ENCODE peak calls at places on chromosomes 1 and 21, in ten cellular contexts. One of them, this sample, is unnamed.

GRCh38 chr1:215517441-215517891 is 49.6 kb upstream of the KCTD3 start:
- DNase-seq in posterior vena cava: no peak
- DNase-seq in NT2/D1: peak
- DNase-seq in RCC 7860: no peak
- DNase-seq in activated T-helper 1 cell treated with anti-CD3 and anti-CD28 coated beads, Interleukin-12 subunit alpha, Interleukin-12 subunit beta, Interleukin-2, Interleukin-4 antibody, amounts not matched to agents 30 ng/mL and 10 ng/mL and 1 ng/mL, durations not matched to agents 14 hours and 24 hours and 36 hours: no peak
- DNase-seq in CD8-positive, alpha-beta memory T cell: no peak
- DNase-seq in pulmonary artery endothelial cell: no peak
- DNase-seq in T-helper 1 cell: no peak
- DNase-seq in HuH-7.5: no peak
- DNase-seq in fibroblast of lung: peak
- DNase-seq in this sample: no peak

GRCh38 chr1:21592086-21592865 is 76.9 kb downstream of the RAP1GAP start:
- DNase-seq in posterior vena cava: no peak
- DNase-seq in NT2/D1: no peak
- DNase-seq in RCC 7860: no peak
- DNase-seq in activated T-helper 1 cell treated with anti-CD3 and anti-CD28 coated beads, Interleukin-12 subunit alpha, Interleukin-12 subunit beta, Interleukin-2, Interleukin-4 antibody, amounts not matched to agents 30 ng/mL and 10 ng/mL and 1 ng/mL, durations not matched to agents 14 hours and 24 hours and 36 hours: no peak
- DNase-seq in CD8-positive, alpha-beta memory T cell: no peak
- DNase-seq in pulmonary artery endothelial cell: no peak
- DNase-seq in T-helper 1 cell: no peak
- DNase-seq in HuH-7.5: no peak
- DNase-seq in fibroblast of lung: no peak
- DNase-seq in this sample: no peak

GRCh38 chr1:19163261-19163660 is 46.8 kb downstream of the UBR4 start:
- DNase-seq in posterior vena cava: no peak
- DNase-seq in NT2/D1: no peak
- DNase-seq in RCC 7860: no peak
- DNase-seq in activated T-helper 1 cell treated with anti-CD3 and anti-CD28 coated beads, Interleukin-12 subunit alpha, Interleukin-12 subunit beta, Interleukin-2, Interleukin-4 antibody, amounts not matched to agents 30 ng/mL and 10 ng/mL and 1 ng/mL, durations not matched to agents 14 hours and 24 hours and 36 hours: no peak
- DNase-seq in CD8-positive, alpha-beta memory T cell: no peak
- DNase-seq in pulmonary artery endothelial cell: peak
- DNase-seq in T-helper 1 cell: no peak
- DNase-seq in HuH-7.5: no peak
- DNase-seq in fibroblast of lung: peak
- DNase-seq in this sample: no peak

GRCh38 chr21:38148046-38148445 is 108.7 kb upstream of the KCNJ15 start:
- DNase-seq in posterior vena cava: no peak
- DNase-seq in NT2/D1: no peak
- DNase-seq in RCC 7860: no peak
- DNase-seq in activated T-helper 1 cell treated with anti-CD3 and anti-CD28 coated beads, Interleukin-12 subunit alpha, Interleukin-12 subunit beta, Interleukin-2, Interleukin-4 antibody, amounts not matched to agents 30 ng/mL and 10 ng/mL and 1 ng/mL, durations not matched to agents 14 hours and 24 hours and 36 hours: no peak
- DNase-seq in CD8-positive, alpha-beta memory T cell: no peak
- DNase-seq in pulmonary artery endothelial cell: no peak
- DNase-seq in T-helper 1 cell: no peak
- DNase-seq in HuH-7.5: no peak
- DNase-seq in fibroblast of lung: no peak
- DNase-seq in this sample: no peak

GRCh38 chr1:27971674-27972073 is 11.9 kb downstream of the XKR8 start:
- DNase-seq in posterior vena cava: no peak
- DNase-seq in NT2/D1: no peak
- DNase-seq in RCC 7860: no peak
- DNase-seq in activated T-helper 1 cell treated with anti-CD3 and anti-CD28 coated beads, Interleukin-12 subunit alpha, Interleukin-12 subunit beta, Interleukin-2, Interleukin-4 antibody, amounts not matched to agents 30 ng/mL and 10 ng/mL and 1 ng/mL, durations not matched to agents 14 hours and 24 hours and 36 hours: no peak
- DNase-seq in CD8-positive, alpha-beta memory T cell: no peak
- DNase-seq in pulmonary artery endothelial cell: no peak
- DNase-seq in T-helper 1 cell: no peak
- DNase-seq in HuH-7.5: no peak
- DNase-seq in fibroblast of lung: peak
- DNase-seq in this sample: no peak

GRCh38 chr21:18614327-18614726 is 210.7 kb upstream of the TMPRSS15 start:
- DNase-seq in posterior vena cava: no peak
- DNase-seq in NT2/D1: no peak
- DNase-seq in RCC 7860: no peak
- DNase-seq in activated T-helper 1 cell treated with anti-CD3 and anti-CD28 coated beads, Interleukin-12 subunit alpha, Interleukin-12 subunit beta, Interleukin-2, Interleukin-4 antibody, amounts not matched to agents 30 ng/mL and 10 ng/mL and 1 ng/mL, durations not matched to agents 14 hours and 24 hours and 36 hours: no peak
- DNase-seq in CD8-positive, alpha-beta memory T cell: no peak
- DNase-seq in pulmonary artery endothelial cell: no peak
- DNase-seq in T-helper 1 cell: no peak
- DNase-seq in HuH-7.5: no peak
- DNase-seq in fibroblast of lung: no peak
- DNase-seq in this sample: no peak

GRCh38 chr1:246417813-246418564 is 89.1 kb downstream of the SMYD3 start:
- DNase-seq in posterior vena cava: no peak
- DNase-seq in NT2/D1: no peak
- DNase-seq in RCC 7860: no peak
- DNase-seq in activated T-helper 1 cell treated with anti-CD3 and anti-CD28 coated beads, Interleukin-12 subunit alpha, Interleukin-12 subunit beta, Interleukin-2, Interleukin-4 antibody, amounts not matched to agents 30 ng/mL and 10 ng/mL and 1 ng/mL, durations not matched to agents 14 hours and 24 hours and 36 hours: no peak
- DNase-seq in CD8-positive, alpha-beta memory T cell: no peak
- DNase-seq in pulmonary artery endothelial cell: no peak
- DNase-seq in T-helper 1 cell: no peak
- DNase-seq in HuH-7.5: no peak
- DNase-seq in fibroblast of lung: no peak
- DNase-seq in this sample: no peak

GRCh38 chr1:63969461-63969893 is 195.7 kb downstream of the ROR1 start:
- DNase-seq in posterior vena cava: no peak
- DNase-seq in NT2/D1: no peak
- DNase-seq in RCC 7860: peak
- DNase-seq in activated T-helper 1 cell treated with anti-CD3 and anti-CD28 coated beads, Interleukin-12 subunit alpha, Interleukin-12 subunit beta, Interleukin-2, Interleukin-4 antibody, amounts not matched to agents 30 ng/mL and 10 ng/mL and 1 ng/mL, durations not matched to agents 14 hours and 24 hours and 36 hours: no peak
- DNase-seq in CD8-positive, alpha-beta memory T cell: no peak
- DNase-seq in pulmonary artery endothelial cell: no peak
- DNase-seq in T-helper 1 cell: no peak
- DNase-seq in HuH-7.5: no peak
- DNase-seq in fibroblast of lung: no peak
- DNase-seq in this sample: no peak

GRCh38 chr1:84360303-84360702 is 38.0 kb upstream of the DNASE2B start:
- DNase-seq in posterior vena cava: no peak
- DNase-seq in NT2/D1: no peak
- DNase-seq in RCC 7860: no peak
- DNase-seq in activated T-helper 1 cell treated with anti-CD3 and anti-CD28 coated beads, Interleukin-12 subunit alpha, Interleukin-12 subunit beta, Interleukin-2, Interleukin-4 antibody, amounts not matched to agents 30 ng/mL and 10 ng/mL and 1 ng/mL, durations not matched to agents 14 hours and 24 hours and 36 hours: no peak
- DNase-seq in CD8-positive, alpha-beta memory T cell: no peak
- DNase-seq in pulmonary artery endothelial cell: no peak
- DNase-seq in T-helper 1 cell: no peak
- DNase-seq in HuH-7.5: no peak
- DNase-seq in fibroblast of lung: no peak
- DNase-seq in this sample: no peak

GRCh38 chr1:171257207-171258052 is 9.1 kb downstream of the FMO1 start:
- DNase-seq in posterior vena cava: no peak
- DNase-seq in NT2/D1: no peak
- DNase-seq in RCC 7860: no peak
- DNase-seq in activated T-helper 1 cell treated with anti-CD3 and anti-CD28 coated beads, Interleukin-12 subunit alpha, Interleukin-12 subunit beta, Interleukin-2, Interleukin-4 antibody, amounts not matched to agents 30 ng/mL and 10 ng/mL and 1 ng/mL, durations not matched to agents 14 hours and 24 hours and 36 hours: no peak
- DNase-seq in CD8-positive, alpha-beta memory T cell: no peak
- DNase-seq in pulmonary artery endothelial cell: no peak
- DNase-seq in T-helper 1 cell: no peak
- DNase-seq in HuH-7.5: no peak
- DNase-seq in fibroblast of lung: peak
- DNase-seq in this sample: no peak

GRCh38 chr1:221947731-221948130 is 205.8 kb upstream of the DUSP10 start:
- DNase-seq in posterior vena cava: no peak
- DNase-seq in NT2/D1: no peak
- DNase-seq in RCC 7860: peak
- DNase-seq in activated T-helper 1 cell treated with anti-CD3 and anti-CD28 coated beads, Interleukin-12 subunit alpha, Interleukin-12 subunit beta, Interleukin-2, Interleukin-4 antibody, amounts not matched to agents 30 ng/mL and 10 ng/mL and 1 ng/mL, durations not matched to agents 14 hours and 24 hours and 36 hours: no peak
- DNase-seq in CD8-positive, alpha-beta memory T cell: no peak
- DNase-seq in pulmonary artery endothelial cell: no peak
- DNase-seq in T-helper 1 cell: no peak
- DNase-seq in HuH-7.5: no peak
- DNase-seq in fibroblast of lung: no peak
- DNase-seq in this sample: no peak

GRCh38 chr1:1788646-1789431 is 10.6 kb upstream of the NADK start:
- DNase-seq in posterior vena cava: no peak
- DNase-seq in NT2/D1: no peak
- DNase-seq in RCC 7860: no peak
- DNase-seq in activated T-helper 1 cell treated with anti-CD3 and anti-CD28 coated beads, Interleukin-12 subunit alpha, Interleukin-12 subunit beta, Interleukin-2, Interleukin-4 antibody, amounts not matched to agents 30 ng/mL and 10 ng/mL and 1 ng/mL, durations not matched to agents 14 hours and 24 hours and 36 hours: no peak
- DNase-seq in CD8-positive, alpha-beta memory T cell: no peak
- DNase-seq in pulmonary artery endothelial cell: no peak
- DNase-seq in T-helper 1 cell: no peak
- DNase-seq in HuH-7.5: no peak
- DNase-seq in fibroblast of lung: peak
- DNase-seq in this sample: no peak

GRCh38 chr1:53511933-53512806 is 53.0 kb downstream of the DMRTB1 start:
- DNase-seq in posterior vena cava: no peak
- DNase-seq in NT2/D1: no peak
- DNase-seq in RCC 7860: no peak
- DNase-seq in activated T-helper 1 cell treated with anti-CD3 and anti-CD28 coated beads, Interleukin-12 subunit alpha, Interleukin-12 subunit beta, Interleukin-2, Interleukin-4 antibody, amounts not matched to agents 30 ng/mL and 10 ng/mL and 1 ng/mL, durations not matched to agents 14 hours and 24 hours and 36 hours: no peak
- DNase-seq in CD8-positive, alpha-beta memory T cell: no peak
- DNase-seq in pulmonary artery endothelial cell: no peak
- DNase-seq in T-helper 1 cell: no peak
- DNase-seq in HuH-7.5: no peak
- DNase-seq in fibroblast of lung: peak
- DNase-seq in this sample: no peak

GRCh38 chr21:41955516-41955915 is 1.7 kb upstream of the C2CD2 start:
- DNase-seq in posterior vena cava: peak
- DNase-seq in NT2/D1: no peak
- DNase-seq in RCC 7860: no peak
- DNase-seq in activated T-helper 1 cell treated with anti-CD3 and anti-CD28 coated beads, Interleukin-12 subunit alpha, Interleukin-12 subunit beta, Interleukin-2, Interleukin-4 antibody, amounts not matched to agents 30 ng/mL and 10 ng/mL and 1 ng/mL, durations not matched to agents 14 hours and 24 hours and 36 hours: no peak
- DNase-seq in CD8-positive, alpha-beta memory T cell: no peak
- DNase-seq in pulmonary artery endothelial cell: no peak
- DNase-seq in T-helper 1 cell: no peak
- DNase-seq in HuH-7.5: no peak
- DNase-seq in fibroblast of lung: no peak
- DNase-seq in this sample: no peak

GRCh38 chr1:31003613-31004230 is 61.8 kb downstream of the PUM1 start:
- DNase-seq in posterior vena cava: no peak
- DNase-seq in NT2/D1: no peak
- DNase-seq in RCC 7860: no peak
- DNase-seq in activated T-helper 1 cell treated with anti-CD3 and anti-CD28 coated beads, Interleukin-12 subunit alpha, Interleukin-12 subunit beta, Interleukin-2, Interleukin-4 antibody, amounts not matched to agents 30 ng/mL and 10 ng/mL and 1 ng/mL, durations not matched to agents 14 hours and 24 hours and 36 hours: no peak
- DNase-seq in CD8-positive, alpha-beta memory T cell: no peak
- DNase-seq in pulmonary artery endothelial cell: no peak
- DNase-seq in T-helper 1 cell: no peak
- DNase-seq in HuH-7.5: no peak
- DNase-seq in fibroblast of lung: no peak
- DNase-seq in this sample: no peak

GRCh38 chr1:214380986-214381695 is 100.2 kb downstream of the SMYD2 start:
- DNase-seq in posterior vena cava: no peak
- DNase-seq in NT2/D1: no peak
- DNase-seq in RCC 7860: no peak
- DNase-seq in activated T-helper 1 cell treated with anti-CD3 and anti-CD28 coated beads, Interleukin-12 subunit alpha, Interleukin-12 subunit beta, Interleukin-2, Interleukin-4 antibody, amounts not matched to agents 30 ng/mL and 10 ng/mL and 1 ng/mL, durations not matched to agents 14 hours and 24 hours and 36 hours: no peak
- DNase-seq in CD8-positive, alpha-beta memory T cell: no peak
- DNase-seq in pulmonary artery endothelial cell: no peak
- DNase-seq in T-helper 1 cell: no peak
- DNase-seq in HuH-7.5: no peak
- DNase-seq in fibroblast of lung: no peak
- DNase-seq in this sample: no peak

GRCh38 chr1:215583185-215583692 is 16.1 kb downstream of the KCTD3 start:
- DNase-seq in posterior vena cava: no peak
- DNase-seq in NT2/D1: peak
- DNase-seq in RCC 7860: no peak
- DNase-seq in activated T-helper 1 cell treated with anti-CD3 and anti-CD28 coated beads, Interleukin-12 subunit alpha, Interleukin-12 subunit beta, Interleukin-2, Interleukin-4 antibody, amounts not matched to agents 30 ng/mL and 10 ng/mL and 1 ng/mL, durations not matched to agents 14 hours and 24 hours and 36 hours: no peak
- DNase-seq in CD8-positive, alpha-beta memory T cell: no peak
- DNase-seq in pulmonary artery endothelial cell: no peak
- DNase-seq in T-helper 1 cell: no peak
- DNase-seq in HuH-7.5: no peak
- DNase-seq in fibroblast of lung: no peak
- DNase-seq in this sample: no peak

GRCh38 chr1:185491604-185492003 is 174.6 kb upstream of the IVNS1ABP start:
- DNase-seq in posterior vena cava: no peak
- DNase-seq in NT2/D1: no peak
- DNase-seq in RCC 7860: no peak
- DNase-seq in activated T-helper 1 cell treated with anti-CD3 and anti-CD28 coated beads, Interleukin-12 subunit alpha, Interleukin-12 subunit beta, Interleukin-2, Interleukin-4 antibody, amounts not matched to agents 30 ng/mL and 10 ng/mL and 1 ng/mL, durations not matched to agents 14 hours and 24 hours and 36 hours: no peak
- DNase-seq in CD8-positive, alpha-beta memory T cell: no peak
- DNase-seq in pulmonary artery endothelial cell: no peak
- DNase-seq in T-helper 1 cell: no peak
- DNase-seq in HuH-7.5: no peak
- DNase-seq in fibroblast of lung: no peak
- DNase-seq in this sample: no peak

GRCh38 chr1:118862755-118863154 is 125.4 kb downstream of the TBX15 start:
- DNase-seq in posterior vena cava: no peak
- DNase-seq in NT2/D1: no peak
- DNase-seq in RCC 7860: peak
- DNase-seq in activated T-helper 1 cell treated with anti-CD3 and anti-CD28 coated beads, Interleukin-12 subunit alpha, Interleukin-12 subunit beta, Interleukin-2, Interleukin-4 antibody, amounts not matched to agents 30 ng/mL and 10 ng/mL and 1 ng/mL, durations not matched to agents 14 hours and 24 hours and 36 hours: no peak
- DNase-seq in CD8-positive, alpha-beta memory T cell: no peak
- DNase-seq in pulmonary artery endothelial cell: no peak
- DNase-seq in T-helper 1 cell: no peak
- DNase-seq in HuH-7.5: no peak
- DNase-seq in fibroblast of lung: no peak
- DNase-seq in this sample: no peak